ENCODE peak calls at places on chromosome 5, in seven cellular contexts. One of them, this sample, is unnamed.

GRCh38 chr5:93658044-93658443 is 75.0 kb downstream of the NR2F1 start:
- DNase-seq in fibroblast of pulmonary artery: peak; percentile 56
- DNase-seq in NCI-H82: no peak
- DNase-seq in A172: no peak
- DNase-seq in GM18507: no peak
- DNase-seq in progenitor cell of endocrine pancreas: no peak
- DNase-seq in cardiac septum: no peak
- DNase-seq in this sample: no peak

GRCh38 chr5:138869763-138870500 is 5.2 kb downstream of the LRRTM2 start:
- DNase-seq in cardiac septum: no peak
- DNase-seq in GM18507: no peak
- DNase-seq in NCI-H82: peak; percentile 24
- DNase-seq in A172: no peak
- DNase-seq in fibroblast of pulmonary artery: peak; percentile 60
- DNase-seq in progenitor cell of endocrine pancreas: no peak
- DNase-seq in this sample: no peak

GRCh38 chr5:78738104-78738503 is 89.5 kb upstream of the LHFPL2 start:
- DNase-seq in progenitor cell of endocrine pancreas: no peak
- DNase-seq in cardiac septum: no peak
- DNase-seq in NCI-H82: no peak
- DNase-seq in A172: no peak
- DNase-seq in fibroblast of pulmonary artery: no peak
- DNase-seq in GM18507: no peak
- DNase-seq in this sample: no peak

GRCh38 chr5:74594172-74595040 is 46.1 kb downstream of the ENC1 start:
- DNase-seq in A172: no peak
- DNase-seq in NCI-H82: no peak
- DNase-seq in GM18507: no peak
- DNase-seq in progenitor cell of endocrine pancreas: no peak
- DNase-seq in fibroblast of pulmonary artery: peak; percentile 71
- DNase-seq in cardiac septum: no peak
- DNase-seq in this sample: no peak

GRCh38 chr5:159965031-159965837 is 43.7 kb upstream of the TTC1 start:
- DNase-seq in A172: peak; percentile 68
- DNase-seq in GM18507: no peak
- DNase-seq in progenitor cell of endocrine pancreas: peak; percentile 39
- DNase-seq in fibroblast of pulmonary artery: peak; percentile 75
- DNase-seq in cardiac septum: peak; percentile 74
- DNase-seq in NCI-H82: peak; percentile 91
- DNase-seq in this sample: no peak

GRCh38 chr5:140791111-140791510 is 3.5 kb upstream of the PCDHA2 start:
- DNase-seq in cardiac septum: no peak
- DNase-seq in A172: no peak
- DNase-seq in progenitor cell of endocrine pancreas: no peak
- DNase-seq in NCI-H82: no peak
- DNase-seq in GM18507: no peak
- DNase-seq in fibroblast of pulmonary artery: no peak
- DNase-seq in this sample: no peak

GRCh38 chr5:34627794-34628193 is 28.3 kb upstream of the RAI14 start:
- DNase-seq in A172: peak; percentile 56
- DNase-seq in progenitor cell of endocrine pancreas: no peak
- DNase-seq in fibroblast of pulmonary artery: peak; percentile 83
- DNase-seq in cardiac septum: no peak
- DNase-seq in GM18507: no peak
- DNase-seq in NCI-H82: no peak
- DNase-seq in this sample: no peak

GRCh38 chr5:150155258-150156032 is at the start of gene PDGFRB:
- DNase-seq in NCI-H82: peak; percentile 63
- DNase-seq in fibroblast of pulmonary artery: peak; percentile 93
- DNase-seq in GM18507: peak; percentile 22
- DNase-seq in A172: peak; percentile 77
- DNase-seq in cardiac septum: peak; percentile 88
- DNase-seq in progenitor cell of endocrine pancreas: no peak
- DNase-seq in this sample: no peak

This sample was measured in Panc1.